ENCODE peak calls at places on chromosomes 4 and X, in eight cellular contexts. C is H9; S is AG09309; U is fibroblast of the conjunctiva; V is anterior cingulate cortex; T is activated naive CD4-positive, alpha-beta T cell treated with Interleukin-2 at 50 U/mL for 16 hours; G is DMS53; M is astrocyte. W is an unnamed sample.

GRCh38 chr4:25956260-25956659 is 42.2 kb downstream of the SMIM20 start:
- DNase-seq in C (no peak), U (no peak), T (no peak), M (no peak), G (no peak), S (no peak), V (no peak), W (no peak)

GRCh38 chr4:85092943-85093342 is 126.5 kb upstream of the WDFY3 start:
- DNase-seq in S (no peak), U (no peak), M (no peak), T (no peak), G (peak), V (no peak), C (no peak), W (no peak)

GRCh38 chr4:182576609-182577289 is 333.5 kb downstream of the TENM3 start:
- DNase-seq in G (no peak), C (no peak), S (no peak), T (no peak), V (no peak), M (peak), U (no peak), W (no peak)

GRCh38 chr4:155931634-155932033 is 22.0 kb downstream of the CTSO start:
- DNase-seq in M (no peak), G (no peak), U (no peak), T (no peak), C (no peak), S (no peak), V (no peak), W (no peak)

GRCh38 chrX:50920132-50920531 is 9.6 kb downstream of the BMP15 start:
- DNase-seq in S (no peak), M (peak), T (no peak), U (peak), C (no peak), G (peak), V (no peak), W (no peak)

GRCh38 chrX:2697741-2698294 is 6.7 kb downstream of the CD99 start:
- DNase-seq in U (no peak), S (no peak), T (no peak), V (no peak), G (no peak), M (peak), C (no peak), W (peak)

GRCh38 chr4:28092610-28093009 is 1232.0 kb downstream of the STIM2 start:
- DNase-seq in C (no peak), M (no peak), T (no peak), G (peak), U (no peak), V (no peak), S (no peak), W (no peak)

GRCh38 chr4:1870578-1871443 is at the start of gene NSD2:
- DNase-seq in S (peak), G (peak), T (peak), M (peak), V (peak), U (peak), C (peak), W (no peak)

GRCh38 chr4:186820371-186820990 is 96.8 kb upstream of the FAT1 start:
- DNase-seq in T (no peak), C (no peak), U (no peak), S (no peak), V (no peak), M (peak), G (peak), W (no peak)

GRCh38 chrX:43328358-43328946 is 327.6 kb upstream of the MAOA start:
- DNase-seq in S (no peak), V (no peak), M (no peak), T (no peak), C (no peak), G (no peak), U (no peak), W (no peak)

GRCh38 chrX:84909151-84909550 is 94.5 kb upstream of the APOOL start:
- DNase-seq in C (no peak), V (no peak), G (no peak), S (no peak), T (no peak), U (no peak), M (no peak), W (no peak)

GRCh38 chrX:48785525-48786214 is 720 bp upstream of the GATA1 start:
- DNase-seq in U (no peak), M (no peak), S (no peak), T (no peak), G (no peak), V (no peak), C (no peak), W (no peak)

GRCh38 chr4:144355809-144356757 is 215.6 kb upstream of the GYPA start:
- DNase-seq in T (no peak), M (peak), V (no peak), U (peak), S (peak), C (peak), G (peak), W (peak)

GRCh38 chr4:168677063-168677462 is 180.2 kb downstream of the PALLD start:
- DNase-seq in C (no peak), G (peak), T (no peak), M (no peak), U (no peak), V (no peak), S (no peak), W (no peak)

GRCh38 chrX:41781500-41781899 is 57.5 kb downstream of the GPR82 start:
- DNase-seq in M (peak), C (no peak), G (peak), T (no peak), V (no peak), S (no peak), U (no peak), W (no peak)

GRCh38 chr4:163949976-163950601 is 455.6 kb downstream of the TMA16 start:
- DNase-seq in T (no peak), U (no peak), C (no peak), S (no peak), V (no peak), M (no peak), G (no peak), W (no peak)

GRCh38 chrX:115547448-115547847 is 13.5 kb upstream of the PLS3 start:
- DNase-seq in S (no peak), C (peak), M (no peak), T (no peak), V (no peak), U (no peak), G (peak), W (no peak)